ENCODE peak calls at places on chromosomes 6 and 20, in six cellular contexts. One of them, this sample, is unnamed.

GRCh38 chr6:155985660-155986138 is 530.1 kb upstream of the NOX3 start:
- DNase-seq in pancreas: no peak
- DNase-seq in GM19239: no peak
- DNase-seq in amniotic stem cell: no peak
- DNase-seq in AG08395: no peak
- DNase-seq in ELR: no peak
- DNase-seq in this sample: no peak

GRCh38 chr20:37534401-37535157 is 6.9 kb upstream of the BLCAP start:
- DNase-seq in ELR: peak
- DNase-seq in amniotic stem cell: peak
- DNase-seq in GM19239: no peak
- DNase-seq in AG08395: peak
- DNase-seq in pancreas: peak
- DNase-seq in this sample: no peak

GRCh38 chr6:52551483-52552277 is 25.2 kb downstream of the TRAM2 start:
- DNase-seq in GM19239: no peak
- DNase-seq in amniotic stem cell: no peak
- DNase-seq in AG08395: peak
- DNase-seq in pancreas: peak
- DNase-seq in ELR: peak
- DNase-seq in this sample: no peak

GRCh38 chr6:27370391-27370790 is 18.2 kb upstream of the ZNF391 start:
- DNase-seq in ELR: peak
- DNase-seq in GM19239: no peak
- DNase-seq in pancreas: no peak
- DNase-seq in amniotic stem cell: no peak
- DNase-seq in AG08395: no peak
- DNase-seq in this sample: no peak

GRCh38 chr6:129943637-129944271 is 74.6 kb upstream of the L3MBTL3 start:
- DNase-seq in amniotic stem cell: no peak
- DNase-seq in AG08395: no peak
- DNase-seq in ELR: no peak
- DNase-seq in pancreas: no peak
- DNase-seq in GM19239: no peak
- DNase-seq in this sample: no peak

GRCh38 chr6:107931894-107932293 is 26.1 kb downstream of the SEC63 start:
- DNase-seq in amniotic stem cell: no peak
- DNase-seq in pancreas: no peak
- DNase-seq in AG08395: no peak
- DNase-seq in GM19239: no peak
- DNase-seq in ELR: no peak
- DNase-seq in this sample: no peak

GRCh38 chr6:107114872-107115694 is at the start of gene BEND3:
- DNase-seq in GM19239: peak
- DNase-seq in AG08395: no peak
- DNase-seq in amniotic stem cell: no peak
- DNase-seq in pancreas: peak
- DNase-seq in ELR: peak
- DNase-seq in this sample: no peak

GRCh38 chr6:44058617-44059358 is 68.5 kb downstream of the MRPL14 start:
- DNase-seq in ELR: peak
- DNase-seq in GM19239: peak
- DNase-seq in pancreas: no peak
- DNase-seq in AG08395: peak
- DNase-seq in amniotic stem cell: no peak
- DNase-seq in this sample: peak

GRCh38 chr20:56171087-56172012 is 77.2 kb upstream of the MC3R start:
- DNase-seq in ELR: peak
- DNase-seq in amniotic stem cell: no peak
- DNase-seq in pancreas: no peak
- DNase-seq in GM19239: no peak
- DNase-seq in AG08395: no peak
- DNase-seq in this sample: no peak

GRCh38 chr20:48787861-48788375 is 39.9 kb downstream of the PREX1 start:
- DNase-seq in pancreas: no peak
- DNase-seq in AG08395: peak
- DNase-seq in GM19239: no peak
- DNase-seq in amniotic stem cell: peak
- DNase-seq in ELR: peak
- DNase-seq in this sample: no peak

This sample was measured in GM12892.